ENCODE peak calls at places on chromosomes 1 and 21, in four cellular contexts. E is transverse colon, H is lower leg skin, F is AG04449. W is an unnamed sample.

GRCh38 chr1:223771814-223772770 is 59.8 kb downstream of the CAPN2 start:
- DNase-seq in H (peak), F (peak), E (no peak), W (no peak)

GRCh38 chr1:111334169-111334568 is 43.5 kb downstream of the CHIA start:
- DNase-seq in H (no peak), E (no peak), F (no peak), W (peak)

GRCh38 chr1:94081566-94082344 is 39.2 kb downstream of the ABCA4 start:
- DNase-seq in H (peak), E (no peak), F (peak), W (peak)

GRCh38 chr1:46948629-46949282 is 7.5 kb upstream of the CYP4A11 start:
- DNase-seq in F (no peak), H (no peak), E (peak), W (no peak)

GRCh38 chr1:178683304-178683703 is 41.7 kb upstream of the RALGPS2 start:
- DNase-seq in H (no peak), E (no peak), F (no peak), W (no peak)

GRCh38 chr1:52054496-52055065 is 410 bp downstream of the TXNDC12 start:
- DNase-seq in H (no peak), E (no peak), F (no peak), W (no peak)

GRCh38 chr1:4931486-4931885 is 277.1 kb downstream of the AJAP1 start:
- DNase-seq in F (no peak), H (no peak), E (no peak), W (no peak)

GRCh38 chr1:910881-911721 is 12.6 kb upstream of the SAMD11 start:
- DNase-seq in F (no peak), E (peak), H (no peak), W (no peak)

GRCh38 chr1:41333146-41333784 is 28.0 kb upstream of the FOXO6 start:
- DNase-seq in H (peak), E (no peak), F (no peak), W (no peak)

GRCh38 chr21:41626038-41626437 is 118.1 kb upstream of the TMPRSS2 start:
- DNase-seq in H (no peak), F (no peak), E (no peak), W (no peak)

GRCh38 chr1:230010618-230011332 is 56.3 kb upstream of the GALNT2 start:
- DNase-seq in E (no peak), H (no peak), F (no peak), W (no peak)

GRCh38 chr1:230009611-230010313 is 57.3 kb upstream of the GALNT2 start:
- DNase-seq in E (no peak), H (no peak), F (no peak), W (no peak)

GRCh38 chr1:230012093-230012393 is 55.0 kb upstream of the GALNT2 start:
- DNase-seq in F (no peak), E (no peak), H (no peak), W (no peak)

GRCh38 chr1:230011333-230012092 is 55.5 kb upstream of the GALNT2 start:
- DNase-seq in F (no peak), H (no peak), E (no peak), W (no peak)

GRCh38 chr1:230008721-230009120 is 58.3 kb upstream of the GALNT2 start:
- DNase-seq in E (no peak), F (no peak), H (no peak), W (no peak)
- TF ChIP-seq CTCF in E (no peak), F (no peak), H (no peak), W (no peak)

DNA sequence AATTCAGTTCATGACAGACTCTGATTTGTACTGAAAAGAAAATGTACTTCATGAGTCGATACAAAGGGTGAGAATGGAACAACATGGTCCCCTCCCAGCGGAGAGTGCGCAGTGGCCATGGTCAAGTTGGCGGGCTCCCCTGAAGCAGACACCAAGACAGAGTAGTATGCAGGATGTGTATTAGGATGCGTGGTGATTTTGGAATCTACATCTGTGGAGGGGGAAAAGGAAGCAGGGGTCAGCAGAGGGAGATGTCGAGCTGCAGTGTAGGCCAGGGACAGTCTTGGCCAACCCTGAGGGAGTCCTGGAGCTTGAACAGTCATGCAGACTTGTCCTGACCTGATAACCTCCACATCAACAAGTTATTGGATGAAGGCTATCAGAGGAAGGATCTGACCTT is 481.0 kb downstream of the OMA1 start:
- DNase-seq in F (no peak), H (no peak), E (no peak), W (no peak)
- TF ChIP-seq CTCF in F (no peak), H (no peak), E (no peak), W (no peak)

DNA sequence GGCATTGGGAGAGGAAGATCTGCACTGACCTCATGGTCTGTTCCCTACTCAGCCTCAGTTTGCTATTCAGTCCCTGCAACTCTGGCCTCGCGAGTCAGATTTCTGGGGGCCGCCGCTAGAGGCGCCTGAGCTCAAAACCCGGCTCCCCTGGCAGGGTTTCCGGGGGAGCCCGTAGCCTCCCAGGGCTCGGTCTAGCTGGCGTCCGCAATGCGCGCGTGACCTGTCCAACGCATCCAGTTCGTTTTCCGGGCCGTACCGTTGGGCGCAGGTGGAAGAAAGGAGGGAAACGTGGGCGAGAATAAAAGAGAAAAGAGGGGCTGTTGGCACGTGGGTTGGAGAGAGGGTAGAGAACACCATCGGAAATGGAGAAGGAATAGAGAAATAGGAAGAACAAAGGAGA is at the start of gene ADAM30:
- DNase-seq in H (no peak), F (no peak), E (no peak), W (no peak)
- TF ChIP-seq CTCF in H (no peak), F (no peak), E (no peak), W (no peak)

GRCh38 chr1:20192871-20193411 is 6.6 kb upstream of the PLA2G2C start:
- DNase-seq in E (no peak), H (no peak), F (no peak), W (no peak)

GRCh38 chr1:20194770-20195463 is 8.6 kb upstream of the PLA2G2C start:
- DNase-seq in H (peak), E (peak), F (no peak), W (no peak)

GRCh38 chr1:20197329-20197791 is 11.0 kb upstream of the PLA2G2C start:
- DNase-seq in F (no peak), E (no peak), H (no peak), W (no peak)

GRCh38 chr1:20194224-20194623 is 7.9 kb upstream of the PLA2G2C start:
- DNase-seq in E (no peak), F (no peak), H (no peak), W (no peak)

DNA sequence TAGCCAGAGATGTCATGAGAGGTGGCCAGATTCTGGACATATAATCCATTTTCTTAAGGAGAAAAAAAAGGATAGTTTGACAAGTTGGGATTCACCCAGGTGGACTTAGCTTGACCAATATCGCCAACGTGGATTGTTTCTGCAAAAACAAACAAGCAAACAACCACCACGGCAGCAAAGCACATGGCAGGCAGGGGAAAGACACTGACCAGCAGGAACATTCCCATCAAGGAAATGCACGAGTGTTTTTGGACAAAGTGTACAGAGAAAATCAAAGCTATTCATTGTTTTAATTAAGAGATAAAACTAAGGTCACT is 9.1 kb upstream of the PLA2G2C start:
- DNase-seq in F (no peak), H (no peak), E (no peak), W (no peak)
- TF ChIP-seq CTCF in F (no peak), H (no peak), E (peak), W (no peak)

GRCh38 chr1:165826565-165826964 is 849 bp upstream of the UCK2 start:
- DNase-seq in F (no peak), E (no peak), H (no peak), W (no peak)

GRCh38 chr1:165828103-165828558 is 717 bp downstream of the UCK2 start:
- DNase-seq in H (no peak), F (no peak), E (peak), W (no peak)

GRCh38 chr1:165829888-165830287 is 2.5 kb downstream of the UCK2 start:
- DNase-seq in E (no peak), H (no peak), F (no peak), W (no peak)

GRCh38 chr1:165828581-165829329 is 1.3 kb downstream of the UCK2 start:
- DNase-seq in F (peak), E (peak), H (peak), W (peak)

DNA sequence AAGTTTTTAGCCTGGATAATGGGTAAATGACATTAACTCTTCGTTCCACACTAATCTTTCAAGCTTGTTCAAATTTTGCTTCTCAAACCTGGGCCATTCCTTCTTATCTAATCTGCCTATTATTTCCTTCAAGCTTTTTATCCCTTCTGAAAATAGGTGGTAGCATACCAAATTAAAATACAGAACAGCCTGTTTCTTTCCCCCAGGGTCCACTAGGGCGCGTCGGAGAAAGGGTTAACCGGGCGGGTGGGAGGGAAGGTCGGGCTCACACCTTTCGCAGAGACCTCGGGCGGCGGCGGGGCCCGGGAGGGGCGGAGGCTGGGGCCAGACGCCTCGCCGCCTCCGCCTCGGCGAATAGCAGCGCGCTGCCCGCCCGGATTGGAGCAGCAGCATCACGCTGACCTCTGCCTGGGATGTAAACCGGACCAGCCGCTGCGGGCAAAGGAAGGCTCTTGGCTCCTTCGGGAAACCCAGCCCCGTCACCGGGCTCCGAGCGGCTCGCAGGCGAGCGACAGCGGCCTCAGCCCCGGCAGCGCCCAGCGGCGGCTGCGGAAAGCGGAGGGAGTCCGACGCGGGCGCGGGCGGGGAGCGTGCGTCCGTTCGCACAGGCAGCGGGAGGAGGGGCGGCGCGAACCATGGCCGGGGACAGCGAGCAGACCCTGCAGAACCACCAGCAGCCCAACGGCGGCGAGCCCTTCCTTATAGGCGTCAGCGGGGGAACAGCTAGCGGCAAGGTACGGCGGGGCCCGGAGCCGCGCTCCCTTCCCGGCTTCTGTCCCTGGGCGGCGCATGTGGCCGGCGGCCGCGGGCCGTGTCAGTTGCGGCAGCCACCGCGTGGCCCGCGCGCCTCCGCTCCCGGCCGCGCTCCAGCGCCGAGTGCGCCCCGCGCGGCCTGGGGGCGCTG is at the start of gene UCK2:
- DNase-seq in H (peak), F (no peak), E (peak), W (peak)
- TF ChIP-seq CTCF in H (no peak), F (no peak), E (peak), W (no peak)

W was measured in AG09319.